ENCODE peak calls at places on chromosome 13, in nine cellular contexts. F is pancreas; C is NCI-H1436; U is MM.1S; Z is astrocyte; V is fibroblast of lung; W is globus pallidus; R is lung; A is activated CD4-positive, alpha-beta T cell treated with anti-CD3 and anti-CD28 coated beads, Interleukin-2, amount 50 U/mL, for 1 hour. P is an unnamed sample.
A peak's percentile ranks its signal among the peaks of the same experiment; 100 is the strongest.

GRCh38 chr13:74850893-74851292 is 631.1 kb downstream of the TBC1D4 start:
- DNase-seq in F (no peak), C (no peak), U (no peak), Z (no peak), V (no peak), W (no peak), R (no peak), A (no peak), P (no peak)

GRCh38 chr13:99313473-99313872 is 6.3 kb upstream of the GPR183 start:
- DNase-seq in F (no peak), C (no peak), U (no peak), Z (no peak), V (no peak), W (no peak), R (no peak), A (no peak), P (no peak)

GRCh38 chr13:112614835-112615234 is 26.9 kb upstream of the TUBGCP3 start:
- DNase-seq in F (no peak), C (no peak), U (no peak), Z (no peak), V (no peak), W (no peak), R (no peak), A (no peak), P (no peak)

GRCh38 chr13:70249332-70250064 is 141.2 kb upstream of the KLHL1 start:
- DNase-seq in F (no peak), C (no peak), U (no peak), Z (peak; percentile 74), V (peak; percentile 13), W (no peak), R (no peak), A (no peak), P (no peak)

GRCh38 chr13:21556051-21556450 is 47.9 kb downstream of the MICU2 start:
- DNase-seq in F (no peak), C (no peak), U (no peak), Z (no peak), V (no peak), W (no peak), R (no peak), A (no peak), P (no peak)

GRCh38 chr13:29429496-29429895 is 166.0 kb downstream of the SLC7A1 start:
- DNase-seq in F (no peak), C (no peak), U (no peak), Z (no peak), V (no peak), W (no peak), R (no peak), A (no peak), P (no peak)

GRCh38 chr13:73326215-73326558 is 267.4 kb downstream of the KLF5 start:
- DNase-seq in F (no peak), C (no peak), U (no peak), Z (no peak), V (no peak), W (no peak), R (no peak), A (no peak), P (no peak)

GRCh38 chr13:60591348-60591747 is 194.3 kb downstream of the TDRD3 start:
- DNase-seq in F (no peak), C (no peak), U (no peak), Z (peak; percentile 98), V (no peak), W (no peak), R (no peak), A (no peak), P (no peak)

GRCh38 chr13:97385854-97386253 is 48.1 kb upstream of the RAP2A start:
- DNase-seq in F (no peak), C (no peak), U (no peak), Z (peak; percentile 27), V (no peak), W (no peak), R (no peak), A (no peak), P (no peak)

P was measured in RPMI8226.